ENCODE peak calls at places on chromosomes 6 and 20, in ten cellular contexts. P, L, H, D, G, T, X, N, U and K are unnamed samples.

GRCh38 chr20:45235995-45236394 is 14.8 kb downstream of the SEMG2 start:
- DNase-seq in P (no peak), L (no peak), H (no peak), D (no peak), G (no peak), T (no peak), X (no peak), N (no peak), U (no peak), K (no peak)

GRCh38 chr6:170037541-170038250 is 253.2 kb downstream of the DLL1 start:
- DNase-seq in P (no peak), L (no peak), H (peak; percentile 37), D (no peak), G (no peak), T (no peak), X (peak; percentile 35), N (no peak), U (peak; percentile 16), K (peak; percentile 45)

GRCh38 chr20:32354592-32355416 is 3.3 kb upstream of the ASXL1 start:
- DNase-seq in P (peak; percentile 74), L (no peak), H (no peak), D (no peak), G (no peak), T (no peak), X (peak; percentile 35), N (no peak), U (peak; percentile 71), K (no peak)

GRCh38 chr6:85273870-85274269 is 176.0 kb upstream of the NT5E start:
- DNase-seq in P (peak; percentile 44), L (no peak), H (no peak), D (no peak), G (no peak), T (no peak), X (no peak), N (no peak), U (no peak), K (no peak)

GRCh38 chr6:132961610-132962009 is 147.2 kb downstream of the RPS12 start:
- DNase-seq in P (no peak), L (no peak), H (no peak), D (no peak), G (no peak), T (no peak), X (no peak), N (no peak), U (no peak), K (no peak)

GRCh38 chr6:56148488-56149190 is 98.7 kb downstream of the COL21A1 start:
- DNase-seq in P (peak; percentile 15), L (no peak), H (no peak), D (no peak), G (no peak), T (no peak), X (no peak), N (no peak), U (peak; percentile 11), K (no peak)

GRCh38 chr20:31652917-31653385 is 15.2 kb downstream of the COX4I2 start:
- DNase-seq in P (no peak), L (no peak), H (no peak), D (no peak), G (no peak), T (no peak), X (peak; percentile 64), N (no peak), U (peak; percentile 59), K (no peak)

GRCh38 chr20:34283844-34284243 is 19.3 kb downstream of the AHCY start:
- DNase-seq in P (no peak), L (no peak), H (no peak), D (no peak), G (no peak), T (no peak), X (no peak), N (no peak), U (no peak), K (no peak)

GRCh38 chr6:41894366-41895299 is 542 bp downstream of the USP49 start:
- DNase-seq in P (no peak), L (peak; percentile 18), H (peak; percentile 9), D (peak; percentile 8), G (no peak), T (no peak), X (no peak), N (no peak), U (no peak), K (no peak)

GRCh38 chr6:33671381-33672072 is 40.0 kb downstream of the UQCC2 start:
- DNase-seq in P (no peak), L (no peak), H (no peak), D (no peak), G (no peak), T (no peak), X (no peak), N (no peak), U (no peak), K (no peak)

GRCh38 chr6:140541288-140541687 is 1166.8 kb upstream of the CITED2 start:
- DNase-seq in P (no peak), L (no peak), H (no peak), D (no peak), G (no peak), T (no peak), X (no peak), N (no peak), U (peak; percentile 19), K (no peak)

GRCh38 chr6:167655174-167655821 is 171.4 kb upstream of the AFDN start:
- DNase-seq in P (no peak), L (no peak), H (no peak), D (no peak), G (no peak), T (no peak), X (no peak), N (no peak), U (no peak), K (no peak)

GRCh38 chr6:32081168-32081624 is 27.9 kb downstream of the TNXB start:
- DNase-seq in P (peak; percentile 83), L (peak; percentile 90), H (peak; percentile 41), D (no peak), G (no peak), T (no peak), X (peak; percentile 97), N (no peak), U (peak; percentile 94), K (no peak)

GRCh38 chr6:99187429-99187828 is 162.0 kb downstream of the FAXC start:
- DNase-seq in P (no peak), L (no peak), H (no peak), D (no peak), G (no peak), T (no peak), X (no peak), N (no peak), U (no peak), K (no peak)

GRCh38 chr6:14704383-14705271 is 541.2 kb upstream of the JARID2 start:
- DNase-seq in P (no peak), L (no peak), H (no peak), D (no peak), G (no peak), T (no peak), X (no peak), N (no peak), U (peak; percentile 42), K (no peak)

GRCh38 chr6:57021086-57021720 is 25.3 kb upstream of the KIAA1586 start:
- DNase-seq in P (no peak), L (no peak), H (no peak), D (no peak), G (no peak), T (no peak), X (peak; percentile 65), N (no peak), U (peak; percentile 59), K (no peak)

GRCh38 chr20:62752181-62752670 is 43.6 kb downstream of the NTSR1 start:
- DNase-seq in P (no peak), L (no peak), H (no peak), D (no peak), G (no peak), T (no peak), X (no peak), N (no peak), U (no peak), K (no peak)

GRCh38 chr6:74969591-74970267 is 236.1 kb downstream of the COL12A1 start:
- DNase-seq in P (peak; percentile 17), L (no peak), H (no peak), D (no peak), G (no peak), T (no peak), X (no peak), N (no peak), U (no peak), K (no peak)

GRCh38 chr6:140490086-140490485 is 1115.6 kb upstream of the CITED2 start:
- DNase-seq in P (no peak), L (no peak), H (no peak), D (no peak), G (no peak), T (no peak), X (no peak), N (no peak), U (peak; percentile 8), K (no peak)

GRCh38 chr6:40788661-40789111 is 201.5 kb upstream of the LRFN2 start:
- DNase-seq in P (no peak), L (no peak), H (no peak), D (no peak), G (peak; percentile 10), T (peak; percentile 24), X (peak; percentile 67), N (peak; percentile 3), U (peak; percentile 43), K (no peak)

GRCh38 chr6:5471044-5471443 is 209.7 kb downstream of the FARS2 start:
- DNase-seq in P (peak; percentile 73), L (no peak), H (peak; percentile 44), D (peak; percentile 24), G (peak; percentile 52), T (peak; percentile 29), X (peak; percentile 75), N (peak; percentile 34), U (peak; percentile 66), K (no peak)

GRCh38 chr6:31477521-31477920 is 20.4 kb upstream of the MICB start:
- DNase-seq in P (no peak), L (no peak), H (no peak), D (no peak), G (no peak), T (no peak), X (no peak), N (no peak), U (no peak), K (no peak)

GRCh38 chr20:58148891-58149290 is 79.6 kb downstream of the ANKRD60 start:
- DNase-seq in P (no peak), L (no peak), H (no peak), D (no peak), G (no peak), T (no peak), X (no peak), N (no peak), U (no peak), K (peak; percentile 35)

GRCh38 chr6:163180874-163181541 is 233.5 kb upstream of the QKI start:
- DNase-seq in P (peak; percentile 63), L (peak; percentile 32), H (peak; percentile 29), D (no peak), G (no peak), T (no peak), X (peak; percentile 34), N (no peak), U (peak; percentile 54), K (no peak)

GRCh38 chr20:4546786-4547185 is 174.9 kb upstream of the PRND start:
- DNase-seq in P (peak; percentile 88), L (no peak), H (no peak), D (no peak), G (no peak), T (no peak), X (peak; percentile 83), N (no peak), U (peak; percentile 79), K (no peak)

GRCh38 chr20:19735446-19735845 is 22.6 kb upstream of the RIN2 start:
- DNase-seq in P (peak; percentile 88), L (peak; percentile 57), H (peak; percentile 72), D (no peak), G (no peak), T (no peak), X (peak; percentile 94), N (no peak), U (peak; percentile 88), K (no peak)

GRCh38 chr20:63521602-63522001 is 1.0 kb downstream of the PPDPF start:
- DNase-seq in P (no peak), L (peak; percentile 22), H (no peak), D (no peak), G (no peak), T (no peak), X (no peak), N (no peak), U (no peak), K (no peak)

GRCh38 chr20:40637176-40637575 is 51.9 kb downstream of the MAFB start:
- DNase-seq in P (no peak), L (no peak), H (no peak), D (no peak), G (no peak), T (no peak), X (no peak), N (no peak), U (no peak), K (no peak)